ENCODE peak calls at places on chromosomes 1 and 21, in seven cellular contexts. U is uterus, R is IMR-90, L is A549, I is heart left ventricle, M is thyroid gland, S is body of pancreas. O is an unnamed sample.

GRCh38 chr1:92123868-92124267 is 43.7 kb downstream of the BTBD8 start:
- DNase-seq in U (no peak), R (no peak), L (no peak), I (no peak), M (no peak), S (no peak), O (no peak)

GRCh38 chr1:237677979-237678378 is 212.7 kb downstream of the ZP4 start:
- DNase-seq in U (no peak), R (peak; percentile 83), L (peak; percentile 36), I (no peak), M (no peak), S (no peak), O (no peak)

GRCh38 chr21:42495765-42496119 is 282 bp downstream of the RSPH1 start:
- DNase-seq in U (no peak), R (peak; percentile 16), L (no peak), I (no peak), M (no peak), S (no peak), O (no peak)

GRCh38 chr1:223712856-223713494 is 636 bp downstream of the CAPN2 start:
- DNase-seq in U (peak; percentile 46), R (no peak), L (no peak), I (peak; percentile 51), M (peak; percentile 55), S (no peak), O (peak; percentile 27)

GRCh38 chr1:153617677-153618076 is 1.6 kb upstream of the S100A14 start:
- DNase-seq in U (peak; percentile 41), R (no peak), L (no peak), I (peak; percentile 81), M (peak; percentile 56), S (peak; percentile 62), O (peak; percentile 66)

GRCh38 chr1:8015036-8015808 is 10.9 kb downstream of the ERRFI1 start:
- DNase-seq in U (peak; percentile 44), R (peak; percentile 89), L (peak; percentile 72), I (no peak), M (peak; percentile 44), S (no peak), O (peak; percentile 60)

GRCh38 chr1:147292012-147292411 is 49.5 kb downstream of the CHD1L start:
- DNase-seq in U (no peak), R (peak; percentile 93), L (no peak), I (no peak), M (no peak), S (no peak), O (no peak)

GRCh38 chr1:211236633-211237321 is 22.4 kb upstream of the RCOR3 start:
- DNase-seq in U (no peak), R (peak; percentile 17), L (no peak), I (no peak), M (no peak), S (no peak), O (no peak)

GRCh38 chr1:116737020-116737854 is 17.0 kb upstream of the CD2 start:
- DNase-seq in U (peak; percentile 67), R (peak; percentile 35), L (peak; percentile 29), I (peak; percentile 49), M (peak; percentile 40), S (peak; percentile 65), O (peak; percentile 58)

GRCh38 chr1:10868599-10868965 is 72.1 kb upstream of the CASZ1 start:
- DNase-seq in U (no peak), R (no peak), L (no peak), I (no peak), M (no peak), S (no peak), O (no peak)

GRCh38 chr1:185917646-185918045 is 183.5 kb downstream of the HMCN1 start:
- DNase-seq in U (no peak), R (peak; percentile 66), L (peak; percentile 14), I (no peak), M (peak; percentile 7), S (no peak), O (no peak)

DNA sequence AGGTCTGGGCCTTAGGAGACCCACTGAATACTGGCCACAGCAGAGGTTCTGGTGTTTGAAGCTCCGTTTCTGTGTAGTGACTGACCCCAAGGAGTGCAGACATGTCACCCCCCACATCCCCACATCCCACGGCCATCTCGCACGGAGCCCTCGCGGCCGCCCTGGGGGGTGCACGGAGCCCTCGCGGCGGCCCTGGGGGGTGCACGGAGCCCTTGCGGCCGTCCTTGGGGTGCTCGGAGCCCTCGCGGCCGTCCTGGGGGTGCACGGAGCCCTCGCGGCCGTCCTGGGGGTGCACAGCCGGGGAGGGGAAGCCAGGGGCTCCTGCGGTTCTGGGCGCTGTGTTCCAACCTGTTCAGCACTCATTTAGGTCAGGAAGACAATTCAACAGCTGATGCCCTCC is 68.4 kb downstream of the SCCPDH start:
- DNase-seq in U (no peak), R (no peak), L (no peak), I (no peak), M (no peak), S (no peak), O (no peak)
- H3K4me1 ChIP-seq in U (no peaks in the 10 kb centered on the region), R (peaks cover 9% of the 10 kb centered on the region), L (peaks cover 14% of the 10 kb centered on the region), I (peaks cover 8% of the 10 kb centered on the region), M (peaks cover 6% of the 10 kb centered on the region), S (peaks cover 7% of the 10 kb centered on the region), O (no peaks in the 10 kb centered on the region)

DNA sequence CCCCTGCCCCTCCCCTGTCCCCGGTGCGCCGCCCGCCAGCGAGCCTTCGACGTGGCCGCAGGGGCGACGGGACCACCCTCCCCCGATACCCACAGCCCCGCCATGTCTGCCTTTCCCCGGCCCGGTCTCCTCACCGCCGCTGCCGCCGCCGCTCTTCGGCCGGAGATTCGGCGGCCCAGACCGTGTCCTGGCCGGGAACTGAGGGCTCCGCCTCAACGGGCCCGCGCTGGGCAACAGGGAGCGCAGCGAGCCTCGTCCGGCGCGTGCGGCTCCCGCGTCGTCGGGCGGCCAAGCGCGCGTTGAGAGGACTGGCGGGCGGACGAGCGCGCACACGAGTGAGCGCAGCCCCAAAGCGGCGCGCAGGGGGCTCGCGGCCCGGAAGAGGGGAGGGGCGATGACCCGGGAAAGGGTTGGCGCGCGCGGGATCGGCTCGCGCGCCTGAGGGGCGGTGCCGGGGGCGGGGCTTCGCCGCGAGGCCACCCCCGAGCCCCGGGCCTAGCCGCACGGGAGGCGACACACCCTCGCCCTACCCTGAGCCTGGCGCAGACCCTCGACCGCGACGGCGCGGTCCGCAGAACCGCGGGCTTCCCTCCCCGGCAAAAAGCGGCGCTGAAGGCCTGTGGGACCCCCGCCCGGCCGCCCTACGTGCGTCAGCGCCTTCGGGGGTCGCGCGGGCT is at the start of gene BTG3:
- DNase-seq in U (peak; percentile 86), R (peak; percentile 76), L (peak; percentile 67), I (peak; percentile 82), M (peak; percentile 78), S (peak; percentile 78), O (peak; percentile 83)
- TF ChIP-seq POLR2A in U (peak; percentile 99), R (peak; percentile 87), L (peak; percentile 52), I (no peak), M (peak; percentile 99), S (peak; percentile 90), O (peak; percentile 78)

GRCh38 chr1:206714331-206715058 is 29.8 kb downstream of the MAPKAPK2 start:
- DNase-seq in U (no peak), R (peak; percentile 82), L (peak; percentile 85), I (peak; percentile 72), M (peak; percentile 69), S (peak; percentile 63), O (peak; percentile 73)

GRCh38 chr1:206715552-206716518 is 31.1 kb downstream of the MAPKAPK2 start:
- DNase-seq in U (no peak), R (no peak), L (no peak), I (peak; percentile 16), M (no peak), S (no peak), O (no peak)

GRCh38 chr1:206717237-206717989 is 32.7 kb downstream of the MAPKAPK2 start:
- DNase-seq in U (no peak), R (no peak), L (no peak), I (peak; percentile 30), M (no peak), S (no peak), O (no peak)

GRCh38 chr1:206715120-206715519 is 30.4 kb downstream of the MAPKAPK2 start:
- DNase-seq in U (no peak), R (no peak), L (no peak), I (peak; percentile 20), M (no peak), S (no peak), O (no peak)

GRCh38 chr1:206716519-206717236 is 32.0 kb downstream of the MAPKAPK2 start:
- DNase-seq in U (no peak), R (peak; percentile 53), L (no peak), I (peak; percentile 17), M (no peak), S (no peak), O (no peak)
- H3K27ac ChIP-seq in U (no peak overlapping the region), R (no peak overlapping the region), L (peak overlapping the region; percentile 74), I (peak overlapping the region; percentile 48), M (no peak overlapping the region), S (peak overlapping the region; percentile 46), O (peak overlapping the region; percentile 69)

GRCh38 chr21:45891388-45892155 is 90.0 kb upstream of the COL6A1 start:
- DNase-seq in U (no peak), R (peak; percentile 11), L (no peak), I (peak; percentile 13), M (no peak), S (no peak), O (no peak)
- H3K4me1 ChIP-seq in U (no peaks in the 10 kb centered on the region), R (peaks cover 9% of the 10 kb centered on the region), L (no peaks in the 10 kb centered on the region), I (peaks cover 37% of the 10 kb centered on the region), M (no peaks in the 10 kb centered on the region), S (no peaks in the 10 kb centered on the region), O (no peaks in the 10 kb centered on the region)

GRCh38 chr1:24022611-24023359 is 42.7 kb upstream of the SRSF10 start:
- DNase-seq in U (peak; percentile 48), R (peak; percentile 89), L (peak; percentile 74), I (peak; percentile 59), M (peak; percentile 55), S (no peak), O (peak; percentile 64)
- TF ChIP-seq POLR2A in U (no peak), R (peak; percentile 42), L (no peak), I (no peak), M (peak; percentile 30), S (no peak), O (peak; percentile 42)

DNA sequence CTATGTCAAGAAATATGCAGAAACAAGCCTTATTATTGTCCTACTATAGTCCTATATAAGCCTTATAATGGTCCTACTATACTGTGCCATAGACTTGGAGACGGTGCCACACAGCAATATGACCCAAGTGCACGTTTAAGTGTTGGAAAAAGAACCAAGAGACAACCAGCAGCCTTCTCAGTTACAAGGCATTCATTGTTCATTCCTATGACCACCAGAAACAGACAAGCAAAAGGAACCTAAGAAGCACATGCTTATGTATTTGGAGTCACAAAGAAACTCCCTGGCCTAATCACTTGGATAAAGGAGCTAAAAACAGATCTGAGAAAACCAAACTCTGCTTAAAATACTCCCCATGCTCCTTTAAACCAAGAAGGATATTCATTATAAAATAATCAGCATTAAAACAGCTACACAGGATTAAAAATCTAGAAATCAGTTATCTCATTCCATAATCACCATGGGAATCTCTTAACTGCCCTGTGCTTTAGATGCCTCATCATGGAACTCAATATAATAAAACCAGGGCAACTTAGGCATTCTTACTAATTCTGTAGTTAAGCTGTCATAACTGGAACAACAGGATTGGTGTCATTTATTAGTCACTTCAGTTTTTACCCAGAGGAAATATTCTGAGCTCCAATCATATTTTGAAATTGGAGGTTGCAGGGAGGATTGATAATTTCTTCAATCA is 6.9 kb downstream of the COLGALT2 start:
- DNase-seq in U (no peak), R (no peak), L (no peak), I (no peak), M (no peak), S (no peak), O (no peak)
- H3K27ac ChIP-seq in U (no peak overlapping the region), R (no peak overlapping the region), L (no peak overlapping the region), I (no peak overlapping the region), M (no peak overlapping the region), S (no peak overlapping the region), O (no peak overlapping the region)

GRCh38 chr1:5885471-5886139 is 106.6 kb downstream of the NPHP4 start:
- DNase-seq in U (no peak), R (no peak), L (no peak), I (peak; percentile 15), M (no peak), S (no peak), O (no peak)
- H3K4me1 ChIP-seq in U (no peaks in the 10 kb centered on the region), R (no peaks in the 10 kb centered on the region), L (no peaks in the 10 kb centered on the region), I (no peaks in the 10 kb centered on the region), M (peaks cover 12% of the 10 kb centered on the region), S (no peaks in the 10 kb centered on the region), O (no peaks in the 10 kb centered on the region)

O was measured in Peyer's patch.